ENCODE peak calls at places on chromosomes 12 and 14, in seven cellular contexts. R, O, J, A, W, T and F are unnamed samples.

GRCh38 chr12:110451263-110451662 is 1.1 kb upstream of the ARPC3 start:
- DNase-seq in A (no peak), T (no peak), O (no peak), J (no peak), R (peak; percentile 20), W (no peak), F (no peak)

GRCh38 chr14:66117600-66117999 is 368.6 kb upstream of the CCDC196 start:
- DNase-seq in T (no peak), J (no peak), W (peak; percentile 52), A (peak; percentile 33), O (no peak), R (no peak), F (no peak)

GRCh38 chr12:22538336-22538735 is 6.0 kb downstream of the C2CD5 start:
- DNase-seq in T (no peak), O (no peak), A (no peak), J (no peak), W (no peak), R (no peak), F (no peak)

GRCh38 chr12:8817856-8818255 is 4.6 kb upstream of the A2ML1 start:
- DNase-seq in A (no peak), R (no peak), J (no peak), W (peak; percentile 61), T (no peak), O (no peak), F (no peak)

GRCh38 chr12:54306925-54307731 is 6.3 kb upstream of the NFE2 start:
- DNase-seq in T (peak; percentile 96), A (peak; percentile 79), R (peak; percentile 86), J (no peak), O (peak; percentile 97), W (peak; percentile 54), F (peak; percentile 48)

GRCh38 chr14:104458845-104459244 is 120.7 kb upstream of the C14orf180 start:
- DNase-seq in O (no peak), R (no peak), J (peak; percentile 28), A (no peak), W (no peak), T (peak; percentile 11), F (no peak)

GRCh38 chr12:34292736-34293625 is 270.7 kb downstream of the ALG10 start:
- DNase-seq in A (no peak), R (peak; percentile 64), O (no peak), W (no peak), J (no peak), T (no peak), F (peak; percentile 2)

GRCh38 chr14:30165255-30165654 is 237.6 kb upstream of the PRKD1 start:
- DNase-seq in A (no peak), T (no peak), O (no peak), J (no peak), W (no peak), R (no peak), F (no peak)

GRCh38 chr14:65184032-65184764 is 81.9 kb upstream of the MAX start:
- DNase-seq in T (no peak), R (no peak), A (peak; percentile 47), J (no peak), O (no peak), W (no peak), F (no peak)

GRCh38 chr12:122031342-122032216 is 9.9 kb downstream of the BCL7A start:
- DNase-seq in T (peak; percentile 61), W (peak; percentile 44), O (peak; percentile 29), J (peak; percentile 96), R (no peak), A (peak; percentile 34), F (peak; percentile 51)

GRCh38 chr12:122028165-122028591 is 6.5 kb downstream of the BCL7A start:
- DNase-seq in W (no peak), T (no peak), O (no peak), A (no peak), J (no peak), R (no peak), F (no peak)

GRCh38 chr12:122030427-122030825 is 8.7 kb downstream of the BCL7A start:
- DNase-seq in W (no peak), A (no peak), O (no peak), R (no peak), T (no peak), J (no peak), F (no peak)

GRCh38 chr12:122028601-122029560 is 7.2 kb downstream of the BCL7A start:
- DNase-seq in J (no peak), T (no peak), A (no peak), R (no peak), W (no peak), O (no peak), F (peak; percentile 18)

DNA sequence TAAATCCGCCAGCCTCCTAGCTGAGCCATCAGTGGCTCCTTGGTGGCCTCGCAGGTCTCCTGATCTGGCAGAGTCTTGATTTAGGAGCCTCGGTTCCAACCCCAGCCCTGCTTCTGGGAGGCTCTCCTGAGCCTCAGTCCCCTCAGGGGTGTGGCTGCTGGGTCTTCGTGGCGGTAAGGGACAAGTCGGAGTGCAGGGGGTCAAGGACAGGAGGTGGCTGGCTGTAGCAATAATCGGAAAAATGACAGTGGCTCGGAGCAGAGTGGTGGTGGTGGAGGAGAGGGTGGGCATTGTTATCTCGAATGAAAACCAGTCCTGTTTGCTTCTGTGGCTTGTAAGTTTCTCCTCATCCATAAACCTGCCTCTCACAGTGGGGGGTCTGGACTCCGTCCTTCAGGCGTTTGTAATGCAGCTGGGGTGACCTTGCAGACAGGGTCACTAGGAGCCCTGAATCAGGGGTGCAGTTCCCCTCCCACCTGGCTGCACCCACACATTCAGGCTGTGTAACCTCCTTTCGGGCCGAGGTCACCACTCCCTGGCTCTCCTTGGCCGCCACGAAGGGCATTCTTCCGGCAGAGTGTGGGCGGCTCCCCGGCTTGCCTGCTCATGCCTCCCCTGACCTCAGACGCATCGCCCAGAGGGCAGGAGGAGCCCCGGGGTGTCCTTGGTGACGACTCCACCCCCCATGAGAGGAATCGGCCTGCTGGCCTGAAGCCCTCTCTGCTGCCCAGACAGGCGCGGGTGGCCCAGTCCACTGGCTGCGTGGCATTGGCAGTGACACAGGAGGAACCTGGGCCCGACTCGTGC is 8.1 kb downstream of the BCL7A start:
- DNase-seq in W (no peak), O (no peak), A (no peak), T (peak; percentile 39), R (no peak), J (peak; percentile 58), F (peak; percentile 42)
- H3K4me3 ChIP-seq in W (no peak overlapping the region), O (no peak overlapping the region), A (no peak overlapping the region), T (no peak overlapping the region), R (no peak overlapping the region), J (no peak overlapping the region), F (no peak overlapping the region)

GRCh38 chr14:101784631-101785030 is 23.1 kb downstream of the PPP2R5C start:
- DNase-seq in R (no peak), T (no peak), W (no peak), A (no peak), J (no peak), O (no peak), F (no peak)

GRCh38 chr14:101788016-101788695 is 26.6 kb downstream of the PPP2R5C start:
- DNase-seq in T (no peak), A (no peak), W (peak; percentile 53), R (no peak), O (no peak), J (no peak), F (no peak)

GRCh38 chr14:101789222-101789621 is 27.7 kb downstream of the PPP2R5C start:
- DNase-seq in J (no peak), A (no peak), T (no peak), R (no peak), W (no peak), O (no peak), F (no peak)

GRCh38 chr14:101791919-101792572 is 30.5 kb downstream of the PPP2R5C start:
- DNase-seq in T (no peak), A (no peak), R (no peak), J (no peak), O (peak; percentile 74), W (peak; percentile 58), F (no peak)

DNA sequence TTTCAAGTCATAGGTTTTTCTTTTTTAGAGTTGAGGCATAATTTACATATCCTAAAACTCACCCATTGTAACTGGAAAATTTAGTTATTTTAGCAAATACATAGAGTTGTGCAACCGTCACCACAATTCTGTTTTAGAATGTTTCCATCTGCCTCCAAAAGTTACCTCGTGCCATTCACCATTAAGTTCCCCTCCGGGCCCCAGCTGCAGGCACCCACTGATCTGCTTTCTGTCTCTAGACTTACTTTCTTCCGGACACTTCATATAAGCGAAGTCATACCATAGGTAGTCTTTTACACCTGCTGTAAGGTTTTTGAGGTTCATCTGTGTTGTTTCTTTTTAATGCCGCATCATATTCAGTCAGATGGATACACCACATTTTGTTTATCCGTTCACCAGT is 28.7 kb downstream of the PPP2R5C start:
- DNase-seq in R (no peak), A (no peak), T (no peak), W (no peak), O (no peak), J (no peak), F (no peak)
- H3K4me1 ChIP-seq in R (peaks cover 12% of the 10 kb centered on the region), A (no peaks in the 10 kb centered on the region), T (peaks cover 4% of the 10 kb centered on the region), W (no peaks in the 10 kb centered on the region), O (peaks cover 8% of the 10 kb centered on the region), J (no peaks in the 10 kb centered on the region), F (peaks cover 10% of the 10 kb centered on the region)

GRCh38 chr14:50025073-50025472 is 91.3 kb downstream of the VCPKMT start:
- DNase-seq in O (no peak), A (no peak), J (no peak), T (no peak), R (no peak), W (no peak), F (no peak)

GRCh38 chr14:50022661-50023060 is 93.7 kb downstream of the VCPKMT start:
- DNase-seq in J (no peak), T (no peak), A (no peak), O (no peak), R (no peak), W (no peak), F (no peak)

GRCh38 chr14:50026396-50026795 is 90.0 kb downstream of the VCPKMT start:
- DNase-seq in A (no peak), W (no peak), T (no peak), R (no peak), O (no peak), J (no peak), F (no peak)

GRCh38 chr14:50025776-50026175 is 90.6 kb downstream of the VCPKMT start:
- DNase-seq in A (no peak), O (no peak), T (no peak), W (no peak), R (no peak), J (no peak), F (no peak)

GRCh38 chr14:50023671-50024490 is 92.5 kb downstream of the VCPKMT start:
- DNase-seq in R (no peak), O (no peak), W (peak; percentile 79), J (no peak), A (no peak), T (no peak), F (no peak)
- H3K4me3 ChIP-seq in R (no peak overlapping the region), O (no peak overlapping the region), W (peak overlapping the region; percentile 68), J (no peak overlapping the region), A (no peak overlapping the region), T (no peak overlapping the region), F (no peak overlapping the region)

DNA sequence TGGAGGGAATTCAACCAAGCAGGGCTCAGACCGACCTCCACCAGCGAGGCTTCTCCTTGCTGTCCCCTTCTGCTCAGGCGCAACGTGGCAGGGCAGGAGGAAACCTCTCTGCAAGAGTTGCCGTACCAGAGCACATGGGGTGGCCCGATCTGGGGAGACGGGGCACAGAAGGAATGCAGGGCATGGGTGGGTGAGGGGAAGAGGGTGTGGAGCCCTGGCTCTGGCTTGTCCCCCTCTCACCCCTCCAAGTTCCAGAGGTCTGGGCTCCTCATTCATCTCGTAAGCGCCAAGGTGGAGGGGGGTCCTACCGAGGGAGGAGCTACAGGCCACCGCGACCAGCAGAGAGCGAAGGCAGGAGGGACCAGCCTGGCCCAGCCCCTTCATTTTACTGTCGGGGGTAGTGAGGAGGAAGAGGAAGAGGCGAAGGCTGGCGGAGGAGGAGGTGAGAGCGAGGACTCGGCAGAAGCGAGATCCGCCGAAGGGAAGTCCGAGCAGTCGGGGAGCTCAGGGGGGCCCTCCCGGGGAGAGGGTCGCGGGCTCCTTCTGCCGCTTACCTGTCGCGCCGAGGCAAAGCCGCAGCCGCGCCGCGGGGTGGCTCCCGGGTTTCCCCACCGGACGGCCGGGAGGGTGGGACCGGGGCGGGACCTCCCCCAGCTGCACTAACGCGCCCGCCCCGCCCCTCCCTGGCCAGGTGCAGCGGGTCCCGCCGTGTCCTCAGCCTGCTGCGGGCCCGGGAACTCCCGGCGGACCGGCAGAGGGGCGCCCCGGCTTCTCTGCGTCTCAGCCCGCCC is at the start of gene GALNT6:
- DNase-seq in J (peak; percentile 95), R (peak; percentile 74), W (peak; percentile 51), O (peak; percentile 80), A (peak; percentile 82), T (no peak), F (peak; percentile 89)
- H3K4me1 ChIP-seq in J (peaks cover 17% of the 10 kb centered on the region), R (peaks cover 54% of the 10 kb centered on the region), W (peaks cover 12% of the 10 kb centered on the region), O (peaks cover 10% of the 10 kb centered on the region), A (peaks cover 20% of the 10 kb centered on the region), T (peaks cover 7% of the 10 kb centered on the region), F (peaks cover 19% of the 10 kb centered on the region)